ENCODE peak calls at places on chromosome 20, in nine cellular contexts. B is fibroblast of lung; D is mesendoderm; L is WERI-Rb-1; E is adrenal gland; H is pancreas; V is hepatocyte; Q is CD8-positive, alpha-beta T cell; P is effector memory CD4-positive, alpha-beta T cell. K is an unnamed sample.
A peak's percentile ranks its signal among the peaks of the same experiment; 100 is the strongest.

GRCh38 chr20:33674294-33675126 is at the start of gene NECAB3:
- DNase-seq in V (peak; percentile 96), L (peak; percentile 82), D (peak; percentile 78), P (peak; percentile 52), E (peak; percentile 83), B (peak; percentile 60), H (peak; percentile 74), Q (peak; percentile 74), K (peak; percentile 85)

GRCh38 chr20:39660965-39661364 is 698.8 kb downstream of the DHX35 start:
- DNase-seq in H (no peak), P (no peak), Q (no peak), B (peak; percentile 14), L (no peak), E (no peak), D (no peak), V (no peak), K (peak; percentile 68)

GRCh38 chr20:57145089-57145631 is 121.3 kb downstream of the BMP7 start:
- DNase-seq in B (no peak), H (no peak), L (no peak), E (no peak), P (no peak), V (no peak), D (no peak), Q (no peak), K (no peak)

GRCh38 chr20:51541189-51542032 is 1.1 kb downstream of the NFATC2 start:
- DNase-seq in L (no peak), B (peak; percentile 63), D (peak; percentile 81), H (peak; percentile 85), P (peak; percentile 83), V (peak; percentile 83), Q (peak; percentile 81), E (peak; percentile 67), K (peak; percentile 86)

GRCh38 chr20:43539975-43540672 is 18.7 kb upstream of the SGK2 start:
- DNase-seq in L (no peak), V (no peak), E (no peak), B (no peak), P (no peak), Q (no peak), H (no peak), D (no peak), K (no peak)

GRCh38 chr20:33609504-33609903 is 52.6 kb upstream of the C20orf144 start:
- DNase-seq in D (no peak), Q (no peak), L (no peak), E (no peak), H (no peak), P (no peak), V (no peak), B (no peak), K (no peak)

GRCh38 chr20:31671324-31671723 is 33.6 kb downstream of the COX4I2 start:
- DNase-seq in E (no peak), H (no peak), Q (no peak), V (no peak), B (no peak), L (no peak), P (no peak), D (no peak), K (no peak)

GRCh38 chr20:34421766-34422466 is 58.8 kb downstream of the ITCH start:
- DNase-seq in V (no peak), B (no peak), D (no peak), Q (no peak), P (no peak), H (no peak), E (no peak), L (no peak), K (no peak)

GRCh38 chr20:16864958-16865357 is 116.8 kb downstream of the OTOR start:
- DNase-seq in E (no peak), D (peak; percentile 12), B (peak; percentile 29), L (no peak), P (no peak), H (no peak), Q (no peak), V (no peak), K (no peak)

GRCh38 chr20:32387262-32387661 is 29.1 kb downstream of the ASXL1 start:
- DNase-seq in D (no peak), L (no peak), Q (no peak), E (no peak), H (no peak), P (no peak), V (no peak), B (peak; percentile 81), K (peak; percentile 43)

GRCh38 chr20:57582432-57583288 is 21.8 kb downstream of the PCK1 start:
- DNase-seq in Q (no peak), L (peak; percentile 53), D (peak; percentile 56), E (peak; percentile 34), V (peak; percentile 70), H (no peak), B (peak; percentile 76), P (no peak), K (no peak)

GRCh38 chr20:330233-331149 is 5.1 kb downstream of the SOX12 start:
- DNase-seq in P (peak; percentile 36), D (peak; percentile 90), E (peak; percentile 67), B (peak; percentile 59), Q (peak; percentile 75), L (peak; percentile 69), V (peak; percentile 83), H (peak; percentile 54), K (peak; percentile 53)

GRCh38 chr20:4427936-4428581 is 293.6 kb upstream of the PRND start:
- DNase-seq in B (no peak), P (no peak), D (peak; percentile 5), E (no peak), L (no peak), H (no peak), Q (no peak), V (no peak), K (no peak)

GRCh38 chr20:54362283-54362682 is 113.1 kb upstream of the DOK5 start:
- DNase-seq in Q (no peak), P (no peak), B (no peak), E (no peak), D (peak; percentile 12), L (no peak), V (no peak), H (no peak), K (no peak)

GRCh38 chr20:64051033-64051452 is 1.6 kb upstream of the SOX18 start:
- DNase-seq in D (no peak), P (no peak), E (no peak), V (no peak), B (no peak), Q (no peak), L (no peak), H (no peak), K (no peak)

DNA sequence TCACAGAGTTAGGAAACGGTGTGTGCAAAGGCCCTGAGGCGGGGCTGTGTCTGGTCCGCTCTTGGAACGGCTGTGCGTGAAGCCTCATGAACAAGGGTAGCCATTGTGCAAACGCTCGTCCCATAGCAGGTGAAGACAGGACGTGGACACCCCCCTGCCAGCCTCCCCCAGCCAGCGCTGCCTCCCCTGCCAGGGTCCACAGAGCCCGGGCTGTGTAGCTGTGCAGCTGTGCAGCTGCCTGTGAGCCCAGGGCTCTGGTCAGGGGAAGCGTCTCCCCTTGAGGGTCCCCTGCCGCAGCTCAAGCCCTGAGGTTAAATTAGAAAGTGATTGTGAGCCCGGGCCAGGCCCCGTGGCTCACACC is 139.4 kb downstream of the TAF4 start:
- DNase-seq in B (no peak), P (no peak), E (no peak), H (no peak), V (no peak), D (no peak), Q (no peak), L (no peak), K (no peak)
- H3K27ac ChIP-seq in B (no peak overlapping the region), P (no peak overlapping the region), E (no peak overlapping the region), H (no peak overlapping the region), V (no peak overlapping the region), D (no peak overlapping the region), Q (no peak overlapping the region), L (no peak overlapping the region), K (no peak overlapping the region)

GRCh38 chr20:50532231-50532630 is 22.0 kb downstream of the PTPN1 start:
- DNase-seq in P (no peak), V (no peak), B (no peak), H (no peak), L (no peak), Q (no peak), D (no peak), E (no peak), K (no peak)

GRCh38 chr20:50528129-50528528 is 17.9 kb downstream of the PTPN1 start:
- DNase-seq in Q (no peak), P (no peak), D (no peak), E (no peak), L (no peak), H (no peak), B (no peak), V (no peak), K (no peak)

GRCh38 chr20:50527068-50527605 is 17.0 kb downstream of the PTPN1 start:
- DNase-seq in E (no peak), H (no peak), D (no peak), B (no peak), V (no peak), Q (no peak), P (no peak), L (no peak), K (no peak)

GRCh38 chr20:50526403-50526989 is 16.3 kb downstream of the PTPN1 start:
- DNase-seq in L (peak; percentile 30), P (no peak), B (no peak), H (no peak), D (peak; percentile 30), V (no peak), Q (no peak), E (no peak), K (peak; percentile 62)

GRCh38 chr20:50528804-50529351 is 18.7 kb downstream of the PTPN1 start:
- DNase-seq in Q (no peak), V (no peak), L (no peak), B (peak; percentile 75), D (no peak), P (no peak), H (no peak), E (no peak), K (no peak)
- H3K27ac ChIP-seq in Q (no peak overlapping the region), V (peak overlapping the region; percentile 6), L (no peak overlapping the region), B (peak overlapping the region; percentile 38), D (no peak overlapping the region), P (no peak overlapping the region), H (no peak overlapping the region), E (no peak overlapping the region), K (no peak overlapping the region)

DNA sequence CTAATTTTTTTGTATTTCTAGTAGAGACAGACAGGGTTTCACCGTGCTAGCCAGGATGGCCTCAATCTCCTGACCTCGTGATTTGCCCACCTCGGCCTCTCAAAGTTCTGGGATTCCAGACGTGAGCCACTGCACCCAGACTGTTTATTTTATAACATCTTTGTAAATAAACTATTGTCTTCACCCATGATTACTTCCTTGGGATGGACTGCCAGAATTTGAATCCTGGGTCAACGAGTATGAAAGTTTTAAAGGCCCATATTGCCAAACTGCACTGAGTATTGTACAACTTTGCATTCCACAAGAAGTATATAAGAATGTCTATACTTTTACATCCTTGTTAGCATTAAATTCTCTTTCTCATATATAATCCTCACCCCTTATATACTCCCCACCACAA is 38.6 kb downstream of the ZHX3 start:
- DNase-seq in H (no peak), B (no peak), D (no peak), P (no peak), V (no peak), Q (no peak), L (no peak), E (no peak), K (no peak)
- H3K27ac ChIP-seq in H (no peak overlapping the region), B (no peak overlapping the region), D (no peak overlapping the region), P (no peak overlapping the region), V (no peak overlapping the region), Q (no peak overlapping the region), L (no peak overlapping the region), E (no peak overlapping the region), K (no peak overlapping the region)

DNA sequence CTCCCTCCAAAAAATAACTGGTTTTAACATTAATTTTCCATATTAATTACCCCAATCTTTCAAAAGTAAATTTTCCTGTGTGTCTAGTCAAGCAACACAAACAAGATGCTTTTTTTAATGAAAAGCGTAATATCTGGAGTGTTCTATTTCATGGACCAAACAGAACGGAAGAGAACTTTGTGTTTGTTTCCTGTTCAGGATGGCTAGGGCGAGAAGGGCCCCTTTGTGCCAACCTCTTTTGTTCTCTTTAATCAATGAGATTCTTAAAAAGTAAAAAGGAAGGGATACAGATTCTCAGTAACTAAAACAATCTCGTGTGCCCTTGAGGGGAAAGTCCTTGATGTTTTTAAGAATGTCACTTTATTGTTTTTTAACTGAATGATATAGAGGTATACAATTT is 55.7 kb downstream of the GNAS start:
- DNase-seq in H (no peak), D (no peak), Q (no peak), V (no peak), B (no peak), L (no peak), P (no peak), E (no peak), K (no peak)
- H3K27ac ChIP-seq in H (peak overlapping the region; percentile 73), D (no peak overlapping the region), Q (peak overlapping the region; percentile 1), V (peak overlapping the region; percentile 69), B (peak overlapping the region; percentile 73), L (peak overlapping the region; percentile 40), P (peak overlapping the region; percentile 15), E (no peak overlapping the region), K (peak overlapping the region; percentile 32)